ENCODE peak calls at places on chromosomes 5 and 9, in seven cellular contexts. C is GM13977, I is AG09319, R is BJ, B is bronchial epithelial cell, E is nephron progenitor cell, W is Calu3. T is an unnamed sample.

GRCh38 chr9:68454579-68455334 is 85.9 kb downstream of the TMEM252 start:
- DNase-seq in C (no peak), I (no peak), R (no peak), B (no peak), E (no peak), W (no peak), T (no peak)

GRCh38 chr5:55533806-55534435 is 843 bp downstream of the PLPP1 start:
- DNase-seq in C (peak), I (no peak), R (no peak), B (peak), E (peak), W (no peak), T (peak)

GRCh38 chr9:110875275-110875674 is 163.0 kb downstream of the LPAR1 start:
- DNase-seq in C (peak), I (no peak), R (no peak), B (no peak), E (no peak), W (no peak), T (peak)

GRCh38 chr5:137142371-137143243 is 356.5 kb downstream of the SPOCK1 start:
- DNase-seq in C (no peak), I (peak), R (peak), B (peak), E (no peak), W (peak), T (no peak)

GRCh38 chr9:113913426-113914195 is 37.5 kb downstream of the ZNF618 start:
- DNase-seq in C (no peak), I (no peak), R (no peak), B (no peak), E (no peak), W (no peak), T (no peak)

GRCh38 chr5:97425511-97425910 is 242.5 kb upstream of the RIOK2 start:
- DNase-seq in C (no peak), I (no peak), R (no peak), B (peak), E (no peak), W (no peak), T (no peak)

GRCh38 chr9:130182090-130182909 is 10.1 kb downstream of the NCS1 start:
- DNase-seq in C (no peak), I (no peak), R (no peak), B (no peak), E (no peak), W (no peak), T (no peak)

GRCh38 chr5:57592236-57592635 is 109.6 kb upstream of the ACTBL2 start:
- DNase-seq in C (no peak), I (no peak), R (no peak), B (no peak), E (no peak), W (no peak), T (no peak)

GRCh38 chr5:157301066-157301465 is 35.1 kb downstream of the CYFIP2 start:
- DNase-seq in C (no peak), I (no peak), R (no peak), B (no peak), E (no peak), W (no peak), T (no peak)

GRCh38 chr5:123147741-123148140 is 58.7 kb downstream of the PRDM6 start:
- DNase-seq in C (no peak), I (no peak), R (no peak), B (no peak), E (no peak), W (no peak), T (no peak)

GRCh38 chr5:109253262-109253661 is 156.5 kb downstream of the PJA2 start:
- DNase-seq in C (no peak), I (no peak), R (no peak), B (no peak), E (no peak), W (no peak), T (no peak)

GRCh38 chr5:109256486-109256885 is 153.3 kb downstream of the PJA2 start:
- DNase-seq in C (no peak), I (no peak), R (no peak), B (no peak), E (no peak), W (no peak), T (no peak)

GRCh38 chr5:109258755-109259154 is 151.0 kb downstream of the PJA2 start:
- DNase-seq in C (no peak), I (no peak), R (no peak), B (no peak), E (no peak), W (no peak), T (no peak)
- TF ChIP-seq CTCF in C (no peak), I (no peak), R (no peak), B (no peak), E (no peak), W (no peak), T (no peak)

GRCh38 chr5:173641171-173641570 is 24.7 kb upstream of the BOD1 start:
- DNase-seq in C (no peak), I (no peak), R (no peak), B (no peak), E (no peak), W (no peak), T (no peak)

GRCh38 chr5:173642191-173642816 is 25.9 kb upstream of the BOD1 start:
- DNase-seq in C (no peak), I (no peak), R (no peak), B (no peak), E (no peak), W (no peak), T (no peak)

GRCh38 chr5:173638631-173639030 is 22.2 kb upstream of the BOD1 start:
- DNase-seq in C (no peak), I (no peak), R (no peak), B (no peak), E (peak), W (no peak), T (no peak)

GRCh38 chr5:173638126-173638525 is 21.7 kb upstream of the BOD1 start:
- DNase-seq in C (no peak), I (no peak), R (no peak), B (no peak), E (no peak), W (no peak), T (no peak)

DNA sequence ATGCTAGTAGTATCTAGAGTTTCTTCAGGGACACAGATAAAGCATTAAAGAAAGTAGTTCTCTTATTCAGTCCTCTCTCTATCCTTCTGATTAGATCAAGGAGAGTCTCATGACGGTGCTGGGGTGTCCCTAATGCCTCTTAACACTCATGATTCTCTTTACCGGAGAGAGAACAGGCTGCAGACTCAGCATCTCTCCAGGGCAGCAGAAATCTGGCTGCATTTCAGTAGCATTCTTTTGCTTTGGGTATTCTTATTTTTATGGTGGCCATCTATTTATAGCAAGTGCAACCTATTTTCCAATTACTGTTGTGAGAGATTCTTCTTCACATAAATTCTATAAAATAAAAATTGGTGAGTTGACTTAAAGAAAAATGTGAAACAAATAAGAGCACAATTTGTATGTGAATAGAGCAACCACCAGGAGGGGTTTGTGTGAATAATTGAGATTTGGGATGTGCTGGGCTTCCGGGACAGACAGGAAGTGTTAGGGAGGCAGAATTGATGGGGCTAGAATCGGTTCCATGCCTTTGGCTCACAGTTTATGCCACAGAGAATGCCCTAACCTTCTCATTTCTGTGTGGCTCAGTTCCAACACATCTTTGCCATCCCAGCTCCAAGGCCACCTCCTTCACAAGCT is 23.8 kb upstream of the BOD1 start:
- DNase-seq in C (no peak), I (no peak), R (no peak), B (no peak), E (no peak), W (no peak), T (no peak)
- TF ChIP-seq CTCF in C (no peak), I (no peak), R (no peak), B (no peak), E (no peak), W (no peak), T (no peak)

DNA sequence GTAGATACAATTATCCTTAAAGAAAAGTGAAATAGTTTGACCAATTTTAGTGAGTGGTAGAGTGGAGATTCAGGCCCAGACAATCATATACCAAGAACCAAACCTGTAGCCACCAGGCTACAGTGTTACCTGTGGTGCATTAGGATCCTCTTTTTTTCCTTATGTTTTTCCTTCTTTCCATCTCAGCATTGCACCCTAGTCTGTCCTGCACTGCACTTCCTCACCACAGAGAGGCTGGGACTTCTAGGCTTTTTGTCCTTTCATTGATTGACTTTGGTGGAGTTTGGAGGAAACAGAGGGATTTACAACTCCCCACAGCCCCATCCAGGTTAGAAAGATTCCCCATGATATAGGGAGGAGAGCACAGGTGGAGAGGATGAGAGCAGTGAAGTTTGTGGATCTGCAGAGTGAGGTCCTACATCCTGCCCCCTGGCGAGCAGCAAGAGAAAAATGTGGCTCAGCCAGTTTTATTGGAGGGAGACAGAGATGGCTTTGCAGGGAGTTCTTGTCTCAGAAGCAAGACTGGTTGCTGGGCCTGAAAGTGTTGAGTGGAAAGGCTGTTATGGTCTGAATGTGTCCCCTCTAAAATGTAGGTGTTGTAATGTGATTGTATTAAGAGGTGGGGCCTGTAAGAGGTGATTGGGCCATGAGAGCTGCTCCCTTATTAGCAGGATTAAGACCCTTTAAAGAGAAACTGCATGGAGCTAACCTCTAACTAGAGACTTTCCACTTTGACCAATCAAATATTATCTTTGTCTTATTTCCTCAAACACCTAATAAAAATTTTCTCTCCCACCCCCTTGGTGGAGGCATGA is 36.2 kb downstream of the KIF4B start:
- DNase-seq in C (no peak), I (no peak), R (no peak), B (peak), E (peak), W (peak), T (no peak)
- TF ChIP-seq CTCF in C (peak), I (peak), R (peak), B (peak), E (peak), W (peak), T (peak)

GRCh38 chr5:139392678-139393496 is 2.0 kb downstream of the PROB1 start:
- DNase-seq in C (peak), I (no peak), R (no peak), B (peak), E (peak), W (peak), T (peak)

GRCh38 chr5:139395844-139396640 is 1.1 kb upstream of the PROB1 start:
- DNase-seq in C (no peak), I (no peak), R (no peak), B (no peak), E (no peak), W (no peak), T (peak)

GRCh38 chr5:139394654-139395566 is at the start of gene PROB1:
- DNase-seq in C (no peak), I (no peak), R (no peak), B (no peak), E (peak), W (no peak), T (no peak)

GRCh38 chr5:139393497-139394122 is 1.3 kb downstream of the PROB1 start:
- DNase-seq in C (peak), I (no peak), R (no peak), B (no peak), E (no peak), W (no peak), T (no peak)

GRCh38 chr5:139394123-139394653 is 716 bp downstream of the PROB1 start:
- DNase-seq in C (peak), I (no peak), R (no peak), B (no peak), E (peak), W (no peak), T (peak)
- TF ChIP-seq CTCF in C (peak), I (peak), R (peak), B (peak), E (peak), W (no peak), T (peak)

GRCh38 chr5:9774472-9775079 is 144.4 kb upstream of the TAS2R1 start:
- DNase-seq in C (no peak), I (no peak), R (no peak), B (peak), E (no peak), W (peak), T (no peak)
- TF ChIP-seq CTCF in C (peak), I (peak), R (peak), B (no peak), E (no peak), W (no peak), T (no peak)

DNA sequence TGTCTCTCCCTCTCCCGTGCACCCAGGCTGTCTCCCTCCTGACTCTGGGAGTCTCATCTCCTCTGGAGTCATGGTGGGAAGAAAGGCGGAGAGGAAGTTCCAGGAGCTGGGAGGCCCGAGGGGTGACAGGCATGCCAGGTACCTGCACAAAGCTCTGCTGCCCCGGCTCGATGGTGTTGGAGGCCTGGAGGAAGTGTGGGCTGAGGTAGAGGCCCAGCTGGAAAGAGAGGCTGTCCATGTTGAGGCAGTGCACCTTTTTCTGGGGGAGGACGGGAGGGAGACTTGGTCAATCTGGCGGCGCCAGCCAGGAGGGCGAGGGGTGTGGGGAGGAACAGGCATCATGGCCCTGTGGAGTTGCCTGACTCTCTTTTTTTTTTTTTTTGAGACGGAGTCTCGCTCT is 15.9 kb downstream of the FPGS start:
- DNase-seq in C (no peak), I (no peak), R (no peak), B (no peak), E (no peak), W (no peak), T (no peak)
- TF ChIP-seq CTCF in C (no peak), I (no peak), R (no peak), B (no peak), E (no peak), W (no peak), T (no peak)

T was measured in GM20000.